ENCODE peak calls at places on chromosomes 3 and 15, in nine cellular contexts. X is OCI-LY7; O is heart left ventricle; V is endothelial cell of umbilical vein; E is PC-3; D is SK-N-SH; P is ovary; W is hepatocyte; N is CD8-positive, alpha-beta memory T cell. Y is an unnamed sample.

GRCh38 chr3:115194461-115194860 is 47.4 kb upstream of the ZBTB20 start:
- DNase-seq in X (no peak), O (no peak), V (no peak), E (no peak), D (no peak), P (no peak), W (no peak), N (no peak), Y (no peak)

GRCh38 chr3:170038434-170039110 is 777 bp downstream of the GPR160 start:
- DNase-seq in X (peak; percentile 67), O (no peak), V (no peak), E (peak; percentile 52), D (no peak), P (no peak), W (peak; percentile 65), N (peak; percentile 14), Y (peak; percentile 15)

GRCh38 chr15:76327191-76328105 is 9.1 kb upstream of the ISL2 start:
- DNase-seq in X (no peak), O (peak; percentile 72), V (no peak), E (peak; percentile 64), D (no peak), P (no peak), W (no peak), N (no peak), Y (no peak)

GRCh38 chr15:40593588-40594428 is at the start of gene KNL1:
- DNase-seq in X (peak; percentile 95), O (peak; percentile 83), V (peak; percentile 100), E (peak; percentile 97), D (peak; percentile 86), P (peak; percentile 92), W (peak; percentile 94), N (peak; percentile 89), Y (peak; percentile 92)

GRCh38 chr3:5022187-5022965 is 43.1 kb downstream of the BHLHE40 start:
- DNase-seq in X (no peak), O (no peak), V (peak; percentile 37), E (peak; percentile 69), D (no peak), P (no peak), W (no peak), N (no peak), Y (no peak)

GRCh38 chr15:26028086-26028740 is 165.1 kb upstream of the ATP10A start:
- DNase-seq in X (no peak), O (no peak), V (no peak), E (peak; percentile 15), D (no peak), P (no peak), W (no peak), N (no peak), Y (no peak)

GRCh38 chr3:79019137-79019923 is 748.5 kb downstream of the ROBO1 start:
- DNase-seq in X (no peak), O (peak; percentile 78), V (peak; percentile 81), E (peak; percentile 88), D (peak; percentile 89), P (peak; percentile 82), W (peak; percentile 90), N (no peak), Y (peak; percentile 96)

GRCh38 chr3:23923786-23924185 is 6.9 kb downstream of the RPL15 start:
- DNase-seq in X (no peak), O (no peak), V (peak; percentile 84), E (no peak), D (no peak), P (no peak), W (no peak), N (no peak), Y (no peak)

GRCh38 chr15:41568350-41569017 is 9.5 kb downstream of the TYRO3 start:
- DNase-seq in X (no peak), O (no peak), V (peak; percentile 16), E (no peak), D (no peak), P (peak; percentile 79), W (peak; percentile 90), N (no peak), Y (peak; percentile 87)

GRCh38 chr3:18438586-18438985 is 13.4 kb upstream of the SATB1 start:
- DNase-seq in X (peak; percentile 33), O (no peak), V (no peak), E (no peak), D (no peak), P (no peak), W (no peak), N (peak; percentile 70), Y (no peak)

GRCh38 chr15:69679623-69680228 is 227.1 kb downstream of the RPLP1 start:
- DNase-seq in X (no peak), O (no peak), V (no peak), E (no peak), D (no peak), P (no peak), W (no peak), N (peak; percentile 13), Y (no peak)

GRCh38 chr15:66894363-66894762 is 171.0 kb upstream of the SMAD3 start:
- DNase-seq in X (no peak), O (no peak), V (no peak), E (peak; percentile 23), D (no peak), P (no peak), W (no peak), N (no peak), Y (no peak)

GRCh38 chr15:38169982-38170381 is 82.7 kb upstream of the SPRED1 start:
- DNase-seq in X (no peak), O (no peak), V (no peak), E (no peak), D (no peak), P (no peak), W (no peak), N (no peak), Y (peak; percentile 61)

GRCh38 chr3:152826476-152826875 is 8.5 kb upstream of the P2RY1 start:
- DNase-seq in X (no peak), O (no peak), V (no peak), E (no peak), D (no peak), P (no peak), W (no peak), N (no peak), Y (no peak)

GRCh38 chr3:148924572-148924971 is 59.5 kb downstream of the CPA3 start:
- DNase-seq in X (no peak), O (no peak), V (peak; percentile 15), E (peak; percentile 68), D (no peak), P (no peak), W (no peak), N (no peak), Y (peak; percentile 12)

GRCh38 chr3:157128771-157129671 is 30.9 kb downstream of the CCNL1 start:
- DNase-seq in X (no peak), O (peak; percentile 40), V (peak; percentile 27), E (peak; percentile 82), D (no peak), P (peak; percentile 43), W (peak; percentile 26), N (peak; percentile 66), Y (peak; percentile 81)

GRCh38 chr15:63166219-63166618 is 8.9 kb upstream of the RPS27L start:
- DNase-seq in X (peak; percentile 45), O (no peak), V (no peak), E (peak; percentile 34), D (no peak), P (no peak), W (no peak), N (no peak), Y (no peak)

GRCh38 chr15:42796955-42797779 is 60.2 kb upstream of the CDAN1 start:
- DNase-seq in X (no peak), O (no peak), V (peak; percentile 18), E (peak; percentile 48), D (no peak), P (no peak), W (no peak), N (no peak), Y (no peak)

GRCh38 chr3:13572926-13573623 is 24.1 kb downstream of the FBLN2 start:
- DNase-seq in X (no peak), O (no peak), V (no peak), E (no peak), D (no peak), P (no peak), W (no peak), N (no peak), Y (no peak)

GRCh38 chr3:193968575-193968974 is 167.4 kb upstream of the HES1 start:
- DNase-seq in X (no peak), O (no peak), V (no peak), E (no peak), D (no peak), P (no peak), W (no peak), N (no peak), Y (no peak)

GRCh38 chr3:193974147-193974546 is 161.8 kb upstream of the HES1 start:
- DNase-seq in X (no peak), O (no peak), V (peak; percentile 40), E (no peak), D (no peak), P (no peak), W (peak; percentile 41), N (no peak), Y (no peak)

GRCh38 chr3:193971268-193971751 is 164.6 kb upstream of the HES1 start:
- DNase-seq in X (no peak), O (no peak), V (no peak), E (peak; percentile 81), D (no peak), P (no peak), W (no peak), N (no peak), Y (no peak)

GRCh38 chr3:193972816-193973215 is 163.1 kb upstream of the HES1 start:
- DNase-seq in X (no peak), O (no peak), V (no peak), E (no peak), D (no peak), P (no peak), W (no peak), N (no peak), Y (no peak)

GRCh38 chr3:193970773-193971206 is 165.2 kb upstream of the HES1 start:
- DNase-seq in X (no peak), O (no peak), V (peak; percentile 96), E (peak; percentile 87), D (no peak), P (no peak), W (no peak), N (no peak), Y (no peak)
- H3K4me3 ChIP-seq in X (no peak overlapping the region), O (no peak overlapping the region), V (no peak overlapping the region), E (peak overlapping the region; percentile 66), D (no peak overlapping the region), P (no peak overlapping the region), W (no peak overlapping the region), N (no peak overlapping the region), Y (no peak overlapping the region)

GRCh38 chr3:56423537-56424209 is 44.6 kb downstream of the ERC2 start:
- DNase-seq in X (no peak), O (no peak), V (no peak), E (no peak), D (peak; percentile 35), P (no peak), W (peak; percentile 44), N (no peak), Y (no peak)
- H3K9me3 ChIP-seq in X (no peaks in the 10 kb centered on the region), O (no peaks in the 10 kb centered on the region), V (no peaks in the 10 kb centered on the region), E (no peaks in the 10 kb centered on the region), D (no peaks in the 10 kb centered on the region), P (no peaks in the 10 kb centered on the region), W (no peaks in the 10 kb centered on the region), N (no peaks in the 10 kb centered on the region), Y (no peaks in the 10 kb centered on the region)

GRCh38 chr3:195186041-195186709 is 84.8 kb downstream of the XXYLT1 start:
- DNase-seq in X (peak; percentile 22), O (no peak), V (no peak), E (no peak), D (no peak), P (no peak), W (no peak), N (no peak), Y (no peak)
- H3K27ac ChIP-seq in X (no peak overlapping the region), O (no peak overlapping the region), V (no peak overlapping the region), E (peak overlapping the region; percentile 37), D (no peak overlapping the region), P (no peak overlapping the region), W (no peak overlapping the region), N (peak overlapping the region; percentile 0), Y (no peak overlapping the region)

GRCh38 chr3:186964629-186965028 is 34.3 kb downstream of the ST6GAL1 start:
- DNase-seq in X (no peak), O (no peak), V (no peak), E (no peak), D (no peak), P (no peak), W (no peak), N (no peak), Y (no peak)
- H3K4me3 ChIP-seq in X (no peak overlapping the region), O (no peak overlapping the region), V (no peak overlapping the region), E (no peak overlapping the region), D (no peak overlapping the region), P (no peak overlapping the region), W (no peak overlapping the region), N (no peak overlapping the region), Y (no peak overlapping the region)

Y was measured in cardiac muscle cell.